ENCODE peak calls at places on chromosomes 13 and 19, in five cellular contexts. M is colonic mucosa, T is Panc1, C is ascending aorta, P is cardiac muscle cell. X is an unnamed sample.

GRCh38 chr19:1671716-1672037 is 19.3 kb upstream of the TCF3 start:
- DNase-seq in M (no peak), T (no peak), C (no peak), P (no peak), X (no peak)

GRCh38 chr13:112895521-112896465 is 73.2 kb upstream of the MCF2L start:
- DNase-seq in M (no peak), T (no peak), C (no peak), P (no peak), X (no peak)

GRCh38 chr19:18306903-18307681 is 15.8 kb downstream of the LSM4 start:
- DNase-seq in M (no peak), T (no peak), C (no peak), P (no peak), X (no peak)

GRCh38 chr19:50266896-50267295 is 62.3 kb downstream of the KCNC3 start:
- DNase-seq in M (peak), T (no peak), C (no peak), P (no peak), X (no peak)

GRCh38 chr13:74210693-74211393 is 76.6 kb upstream of the KLF12 start:
- DNase-seq in M (no peak), T (no peak), C (peak), P (peak), X (peak)

GRCh38 chr19:37902668-37903067 is 3.7 kb downstream of the WDR87 start:
- DNase-seq in M (peak), T (peak), C (no peak), P (peak), X (peak)

GRCh38 chr13:49810825-49811526 is 18.5 kb upstream of the KPNA3 start:
- DNase-seq in M (no peak), T (no peak), C (no peak), P (peak), X (no peak)

GRCh38 chr19:12967907-12968306 is 1.5 kb upstream of the DAND5 start:
- DNase-seq in M (no peak), T (no peak), C (no peak), P (no peak), X (no peak)

GRCh38 chr13:72125561-72125960 is 258.6 kb upstream of the DACH1 start:
- DNase-seq in M (no peak), T (no peak), C (no peak), P (no peak), X (no peak)

GRCh38 chr13:112688560-112689497 is 1.0 kb upstream of the ATP11A start:
- DNase-seq in M (peak), T (no peak), C (no peak), P (peak), X (no peak)

GRCh38 chr19:11265785-11266236 is 3.5 kb upstream of the DOCK6 start:
- DNase-seq in M (peak), T (no peak), C (no peak), P (no peak), X (no peak)

GRCh38 chr13:39552233-39552632 is 50.8 kb downstream of the LHFPL6 start:
- DNase-seq in M (no peak), T (no peak), C (no peak), P (no peak), X (no peak)

GRCh38 chr13:95262837-95263381 is 38.3 kb downstream of the ABCC4 start:
- DNase-seq in M (no peak), T (no peak), C (no peak), P (no peak), X (no peak)

GRCh38 chr13:80168089-80168850 is 172.7 kb downstream of the SPRY2 start:
- DNase-seq in M (no peak), T (no peak), C (no peak), P (peak), X (no peak)

GRCh38 chr13:20714563-20715339 is 11.3 kb downstream of the IL17D start:
- DNase-seq in M (no peak), T (no peak), C (no peak), P (no peak), X (peak)

GRCh38 chr19:14809272-14810057 is 25.5 kb downstream of the OR7A5 start:
- DNase-seq in M (no peak), T (no peak), C (no peak), P (no peak), X (no peak)

GRCh38 chr19:19064811-19065745 is 1.3 kb downstream of the SLC25A42 start:
- DNase-seq in M (peak), T (no peak), C (no peak), P (peak), X (no peak)

GRCh38 chr13:50219743-50220142 is 204.5 kb downstream of the KCNRG start:
- DNase-seq in M (no peak), T (no peak), C (no peak), P (no peak), X (no peak)

GRCh38 chr19:1807695-1808394 is 4.2 kb downstream of the ATP8B3 start:
- DNase-seq in M (no peak), T (no peak), C (no peak), P (no peak), X (no peak)

GRCh38 chr19:46824887-46825730 is 25.5 kb downstream of the AP2S1 start:
- DNase-seq in M (no peak), T (no peak), C (no peak), P (no peak), X (no peak)

GRCh38 chr13:24273926-24274325 is 35.5 kb upstream of the C1QTNF9 start:
- DNase-seq in M (no peak), T (no peak), C (no peak), P (no peak), X (no peak)

GRCh38 chr13:24274452-24274971 is 34.9 kb upstream of the C1QTNF9 start:
- DNase-seq in M (no peak), T (no peak), C (no peak), P (no peak), X (peak)

GRCh38 chr13:24271231-24271610 is 38.2 kb upstream of the C1QTNF9 start:
- DNase-seq in M (no peak), T (no peak), C (no peak), P (no peak), X (no peak)

GRCh38 chr13:24271611-24272451 is 37.5 kb upstream of the C1QTNF9 start:
- DNase-seq in M (peak), T (no peak), C (no peak), P (no peak), X (peak)

DNA sequence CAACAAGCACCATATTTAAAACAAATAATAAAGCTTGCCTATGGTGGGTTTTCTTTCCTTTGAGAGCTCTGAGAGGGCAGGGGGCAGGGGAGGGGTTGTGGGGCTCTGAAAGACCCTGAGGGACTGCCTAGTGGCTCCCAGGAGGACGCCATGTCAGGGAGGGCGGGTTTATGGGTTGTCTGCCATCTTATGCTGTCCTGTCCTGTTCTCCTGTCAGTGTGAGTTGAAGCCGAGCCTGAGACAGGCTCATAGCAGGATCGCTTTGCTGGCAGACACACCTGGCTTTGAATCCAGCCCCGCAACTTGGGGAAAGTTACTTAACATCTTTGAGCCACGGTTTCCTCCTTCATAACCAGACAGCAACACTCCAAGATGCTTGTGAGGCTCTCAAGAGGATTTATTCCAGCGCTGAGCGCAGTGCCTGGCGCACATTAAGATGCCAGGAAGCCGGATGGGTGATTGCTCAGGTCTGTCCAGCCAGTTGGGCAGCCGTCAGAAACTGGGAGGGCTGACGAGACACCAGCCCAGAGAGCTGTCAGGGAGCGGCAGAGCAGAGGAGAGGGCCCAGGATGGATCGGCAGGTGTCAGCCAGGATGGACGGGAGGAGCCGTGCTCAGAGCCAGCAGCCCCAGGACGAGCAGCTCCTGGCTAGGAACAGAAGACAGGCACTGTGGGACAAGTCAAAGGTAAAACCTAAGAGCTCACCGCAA is 36.8 kb upstream of the C1QTNF9 start:
- DNase-seq in M (peak), T (no peak), C (no peak), P (no peak), X (no peak)
- H3K4me3 ChIP-seq in M (peak), T (no peak), C (peak), P (no peak), X (peak)

GRCh38 chr19:41926028-41926860 is 2.0 kb downstream of the ERFL start:
- DNase-seq in M (no peak), T (no peak), C (no peak), P (no peak), X (no peak)

GRCh38 chr19:41928221-41928683 is at the start of gene ERFL:
- DNase-seq in M (peak), T (no peak), C (no peak), P (no peak), X (no peak)

GRCh38 chr19:41927810-41928192 is 448 bp downstream of the ERFL start:
- DNase-seq in M (no peak), T (no peak), C (no peak), P (no peak), X (no peak)

GRCh38 chr19:41925208-41926003 is 2.8 kb downstream of the ERFL start:
- DNase-seq in M (no peak), T (no peak), C (no peak), P (no peak), X (no peak)

DNA sequence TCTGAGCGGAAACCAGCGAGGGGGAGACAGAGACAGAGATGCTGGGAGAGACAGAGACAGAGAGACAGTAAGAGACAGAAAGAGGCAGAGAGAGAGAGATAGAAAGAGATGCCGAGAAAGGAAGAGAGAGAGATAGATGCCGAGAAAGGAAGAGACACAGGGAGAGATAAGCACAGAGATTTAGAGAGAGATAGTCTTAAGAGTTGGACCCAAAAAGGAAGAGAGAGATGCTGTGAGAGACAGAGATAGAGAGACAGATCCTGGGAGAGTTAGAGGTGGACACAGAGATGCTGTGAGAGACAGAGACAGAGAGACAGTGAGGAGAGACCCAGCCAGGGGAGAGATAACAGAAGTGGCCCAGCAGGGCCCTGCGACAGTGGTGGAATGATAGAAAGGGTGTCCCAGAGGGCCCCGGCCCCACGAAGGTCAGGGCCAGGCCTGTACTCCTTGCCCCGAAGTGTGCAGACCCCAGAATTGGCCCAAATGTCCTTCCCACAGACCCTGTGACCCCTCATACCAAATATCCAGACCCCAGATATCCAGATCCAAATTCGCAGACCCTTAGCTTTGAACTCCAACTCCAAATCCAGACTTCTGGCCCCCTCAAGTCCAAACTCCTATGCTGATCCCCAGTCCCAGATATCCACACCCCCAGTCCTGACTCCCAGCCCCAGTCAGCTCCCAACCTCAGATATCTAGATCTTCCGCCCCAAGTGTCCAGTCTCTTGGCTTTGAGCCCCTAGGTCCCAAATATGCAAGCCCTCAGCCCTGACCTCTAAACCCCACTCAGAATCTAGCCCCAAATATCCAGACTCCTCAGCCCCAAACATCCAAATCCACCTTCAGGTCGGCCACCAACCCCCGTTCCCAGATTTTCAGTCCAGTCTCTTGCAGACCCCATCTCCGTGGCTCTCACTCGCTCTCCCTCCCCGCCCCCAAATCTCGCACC is 1.1 kb downstream of the ERFL start:
- DNase-seq in M (no peak), T (no peak), C (no peak), P (no peak), X (no peak)
- H3K4me3 ChIP-seq in M (peak), T (no peak), C (no peak), P (peak), X (no peak)

GRCh38 chr13:51684076-51684475 is 99.8 kb downstream of the WDFY2 start:
- DNase-seq in M (no peak), T (no peak), C (no peak), P (no peak), X (no peak)
- H3K4me3 ChIP-seq in M (no peak), T (no peak), C (no peak), P (no peak), X (no peak)

DNA sequence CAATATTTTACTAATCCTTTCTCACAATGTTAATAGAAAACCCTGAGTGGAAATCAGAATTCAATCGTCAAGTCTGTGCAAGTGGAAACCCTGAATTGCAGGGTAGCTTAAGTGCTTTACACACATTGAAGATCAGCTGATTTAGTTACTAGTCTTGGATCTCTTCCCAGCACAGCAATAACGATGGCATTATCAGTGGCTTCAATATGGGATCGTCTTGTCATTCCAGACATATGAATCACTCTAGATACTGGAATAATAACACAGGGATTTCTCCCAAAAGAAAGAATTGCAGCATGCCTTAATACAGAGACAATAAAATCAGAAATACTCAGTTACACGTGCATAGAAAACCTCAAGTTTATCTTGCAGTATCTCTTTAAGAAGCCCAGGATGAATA is 12.6 kb upstream of the METTL21C start:
- DNase-seq in M (no peak), T (no peak), C (no peak), P (no peak), X (peak)
- H3K4me3 ChIP-seq in M (no peak), T (no peak), C (no peak), P (no peak), X (no peak)

DNA sequence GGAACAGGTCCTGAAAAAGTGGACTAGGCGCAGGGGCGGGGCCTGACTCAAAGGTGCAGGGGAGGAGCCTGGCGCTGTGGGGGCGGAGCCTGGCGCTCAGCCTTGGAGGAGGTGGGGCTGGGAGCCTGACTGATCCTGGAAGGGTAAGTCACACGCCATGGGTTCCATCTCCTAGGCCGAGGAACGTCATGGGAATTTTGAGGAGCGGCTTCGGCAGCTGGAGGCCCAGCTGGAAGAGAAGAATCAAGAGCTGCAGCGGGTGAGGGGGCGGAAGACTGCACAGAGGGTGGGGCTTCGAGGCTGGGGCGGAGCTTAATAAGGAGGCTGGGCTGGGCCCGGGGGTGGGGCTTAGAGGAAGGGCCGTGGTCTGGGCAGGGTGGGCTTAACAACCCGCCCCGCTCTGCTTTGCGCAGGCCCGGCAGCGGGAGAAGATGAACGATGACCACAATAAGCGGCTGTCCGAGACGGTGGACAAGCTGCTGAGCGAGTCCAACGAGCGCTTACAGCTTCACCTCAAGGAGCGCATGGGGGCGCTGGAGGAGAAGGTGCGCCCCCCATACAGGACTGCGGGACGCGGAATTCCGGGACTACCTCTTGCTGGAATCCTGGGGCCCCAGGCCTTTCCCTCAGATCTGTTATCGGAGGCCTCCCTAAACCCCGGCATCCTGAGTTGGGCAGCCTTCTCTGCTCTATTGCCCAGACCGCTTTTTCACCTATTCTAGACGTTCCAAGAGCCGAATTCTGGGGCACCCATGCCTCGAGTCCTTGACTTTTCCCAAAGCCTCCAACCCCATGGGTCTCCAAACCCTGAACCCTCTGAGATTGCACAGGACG is 14.5 kb downstream of the PPFIA3 start:
- DNase-seq in M (peak), T (no peak), C (no peak), P (peak), X (no peak)
- H3K4me3 ChIP-seq in M (peak), T (no peak), C (peak), P (no peak), X (peak)

DNA sequence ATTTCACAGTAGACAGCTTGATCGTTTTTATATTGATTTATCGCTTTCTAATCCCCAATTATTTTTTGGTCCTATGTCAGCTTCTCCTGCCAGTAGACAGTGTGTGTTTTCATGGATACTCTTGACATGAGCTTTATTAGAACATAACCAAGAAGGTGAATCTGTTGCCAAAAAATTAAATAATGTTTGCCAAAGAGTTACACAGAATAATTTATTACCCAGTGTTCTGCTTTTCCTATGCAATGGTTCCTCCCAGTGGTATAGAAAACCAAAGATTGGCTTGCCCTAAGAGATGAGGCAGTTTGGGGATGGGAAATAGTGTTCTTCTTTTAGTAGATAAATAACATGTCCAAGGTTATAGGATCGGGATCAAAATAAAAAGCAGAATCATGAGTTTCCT is 8.5 kb upstream of the FRY start:
- DNase-seq in M (no peak), T (no peak), C (no peak), P (no peak), X (no peak)
- H3K4me3 ChIP-seq in M (no peak), T (no peak), C (no peak), P (no peak), X (no peak)

GRCh38 chr13:44336934-44337333 is 36.7 kb upstream of the SERP2 start:
- DNase-seq in M (no peak), T (no peak), C (no peak), P (no peak), X (no peak)

GRCh38 chr13:44337581-44337980 is 36.0 kb upstream of the SERP2 start:
- DNase-seq in M (no peak), T (no peak), C (no peak), P (no peak), X (no peak)

GRCh38 chr13:44333950-44334675 is 39.5 kb upstream of the SERP2 start:
- DNase-seq in M (no peak), T (no peak), C (no peak), P (no peak), X (no peak)

GRCh38 chr13:44334751-44335150 is 38.9 kb upstream of the SERP2 start:
- DNase-seq in M (no peak), T (no peak), C (no peak), P (peak), X (no peak)

DNA sequence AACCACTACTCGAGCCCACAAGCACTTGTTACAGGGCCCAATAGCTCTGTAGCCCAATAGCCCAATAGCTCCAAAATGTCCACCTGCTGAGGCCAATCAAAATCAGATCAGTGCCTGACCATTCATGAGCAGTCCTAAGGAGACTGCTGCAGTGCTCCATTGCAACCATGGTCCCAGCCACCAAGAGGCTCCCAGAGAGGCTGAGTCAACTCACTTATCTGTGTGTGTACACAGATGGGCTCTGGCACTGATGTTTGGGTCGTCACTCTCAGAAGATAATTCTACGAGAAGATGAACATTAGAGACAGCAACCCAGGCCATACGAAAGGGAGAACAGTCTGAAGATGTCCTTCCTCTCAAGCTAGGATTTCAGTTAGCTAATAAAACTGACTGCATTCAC is 38.2 kb upstream of the SERP2 start:
- DNase-seq in M (no peak), T (no peak), C (no peak), P (no peak), X (no peak)
- H3K4me3 ChIP-seq in M (no peak), T (no peak), C (no peak), P (no peak), X (no peak)

GRCh38 chr13:37869756-37870488 is at the start of gene TRPC4:
- DNase-seq in M (peak), T (no peak), C (no peak), P (peak), X (no peak)

GRCh38 chr13:37870895-37871550 is 1.5 kb upstream of the TRPC4 start:
- DNase-seq in M (no peak), T (no peak), C (no peak), P (no peak), X (no peak)

GRCh38 chr13:37868691-37869505 is 674 bp downstream of the TRPC4 start:
- DNase-seq in M (no peak), T (no peak), C (no peak), P (peak), X (no peak)

GRCh38 chr13:37869506-37869755 is 141 bp downstream of the TRPC4 start:
- DNase-seq in M (no peak), T (no peak), C (no peak), P (peak), X (no peak)

GRCh38 chr13:37870489-37870845 is 895 bp upstream of the TRPC4 start:
- DNase-seq in M (no peak), T (no peak), C (no peak), P (no peak), X (no peak)
- H3K4me3 ChIP-seq in M (no peak), T (no peak), C (peak), P (no peak), X (peak)

X was measured in AG04450.